ENCODE peak calls at places on chromosomes 6 and 20, in six cellular contexts. Z, N, O, D, G and J are unnamed samples.
A peak's percentile ranks its signal among the peaks of the same experiment; 100 is the strongest.

GRCh38 chr6:31585531-31585930 is 546 bp upstream of the LST1 start:
- DNase-seq in D (no peak), N (no peak), O (no peak), G (no peak), Z (no peak), J (no peak)

GRCh38 chr6:44127186-44128019 is at the start of the genes MRPL14 and TMEM63B:
- DNase-seq in D (peak; percentile 97), O (peak; percentile 95), G (peak; percentile 88), Z (peak; percentile 92), N (peak; percentile 94), J (peak; percentile 95)

GRCh38 chr6:90072961-90073464 is 178.7 kb downstream of the GJA10 start:
- DNase-seq in Z (no peak), N (no peak), O (no peak), D (no peak), G (no peak), J (no peak)

GRCh38 chr6:157547112-157547511 is 166.1 kb downstream of the ZDHHC14 start:
- DNase-seq in N (no peak), Z (no peak), O (no peak), D (no peak), G (no peak), J (no peak)

GRCh38 chr20:12902992-12903391 is 105.8 kb upstream of the SPTLC3 start:
- DNase-seq in D (no peak), G (no peak), Z (no peak), N (no peak), O (no peak), J (no peak)

GRCh38 chr20:8656335-8656734 is 412.6 kb upstream of the PLCB4 start:
- DNase-seq in Z (no peak), N (no peak), O (no peak), G (peak; percentile 73), D (no peak), J (no peak)

GRCh38 chr20:33944914-33945313 is 48.8 kb upstream of the RALY start:
- DNase-seq in D (no peak), N (no peak), G (no peak), O (no peak), Z (no peak), J (no peak)

GRCh38 chr6:67160820-67161219 is 1453.8 kb upstream of the EYS start:
- DNase-seq in G (no peak), O (no peak), D (no peak), N (no peak), Z (no peak), J (peak; percentile 17)

GRCh38 chr6:55617272-55617671 is 38.3 kb upstream of the HMGCLL1 start:
- DNase-seq in O (no peak), N (no peak), D (peak; percentile 57), Z (peak; percentile 50), G (no peak), J (no peak)

GRCh38 chr6:134422426-134423231 is 104.7 kb upstream of the SGK1 start:
- DNase-seq in O (no peak), D (no peak), N (no peak), Z (no peak), G (no peak), J (no peak)

GRCh38 chr6:161369339-161369738 is 95.5 kb upstream of the AGPAT4 start:
- DNase-seq in O (no peak), N (no peak), D (peak; percentile 72), G (no peak), Z (no peak), J (peak; percentile 78)

GRCh38 chr6:7505196-7505699 is 36.2 kb upstream of the DSP start:
- DNase-seq in G (peak; percentile 16), D (peak; percentile 88), Z (peak; percentile 76), O (no peak), N (no peak), J (no peak)

GRCh38 chr20:19336601-19337000 is 124.2 kb downstream of the SLC24A3 start:
- DNase-seq in Z (no peak), G (no peak), O (no peak), N (no peak), D (no peak), J (no peak)
- H3K27me3 ChIP-seq in Z (no peaks in the 10 kb centered on the region), G (no peaks in the 10 kb centered on the region), O (no peaks in the 10 kb centered on the region), N (no peaks in the 10 kb centered on the region), D (no peaks in the 10 kb centered on the region), J (no peaks in the 10 kb centered on the region)

GRCh38 chr6:143279385-143279784 is 171.1 kb downstream of the ADAT2 start:
- DNase-seq in O (no peak), Z (peak; percentile 62), G (no peak), N (no peak), D (peak; percentile 47), J (no peak)
- TF ChIP-seq CTCF in O (peak; percentile 53), Z (peak; percentile 55), G (peak; percentile 19), N (no peak), D (peak; percentile 43), J (no peak)

DNA sequence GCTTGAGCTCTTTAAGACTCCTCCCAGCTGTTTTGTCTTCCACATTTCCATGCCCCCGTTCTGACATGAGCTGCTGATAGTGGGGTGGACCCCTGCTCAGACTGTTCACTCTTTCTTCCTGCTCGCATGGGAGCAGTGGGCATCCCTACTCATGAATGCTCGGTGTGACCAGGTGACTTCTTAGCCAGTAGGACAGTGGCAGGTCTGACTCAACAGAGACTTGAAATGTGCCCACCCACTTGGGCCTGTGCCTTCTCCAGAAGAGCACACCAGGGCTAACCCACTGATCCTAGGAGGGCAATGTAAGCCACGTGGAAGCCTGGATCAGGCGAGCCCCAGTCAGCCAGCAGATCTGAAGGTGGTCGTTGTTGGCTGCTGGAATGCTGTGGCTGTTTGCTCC is 582.0 kb downstream of the QKI start:
- DNase-seq in O (no peak), D (no peak), Z (no peak), G (no peak), N (no peak), J (no peak)
- H3K27me3 ChIP-seq in O (no peaks in the 10 kb centered on the region), D (no peaks in the 10 kb centered on the region), Z (no peaks in the 10 kb centered on the region), G (no peaks in the 10 kb centered on the region), N (no peaks in the 10 kb centered on the region), J (no peaks in the 10 kb centered on the region)

GRCh38 chr6:3868544-3868943 is 19.4 kb downstream of the FAM50B start:
- DNase-seq in O (no peak), N (no peak), D (no peak), Z (no peak), G (no peak), J (no peak)
- TF ChIP-seq CTCF in O (no peak), N (no peak), D (no peak), Z (no peak), G (no peak), J (no peak)